ENCODE peak calls at places on chromosomes 3 and 15, in seven cellular contexts. F is HS-5, K is GF-D8, G is T-helper 2 cell, B is cardiac fibroblast, X is M059J, D is GM04504. R is an unnamed sample.

GRCh38 chr3:31925271-31925630 is 55.8 kb downstream of the OSBPL10 start:
- DNase-seq in F (no peak), K (no peak), G (no peak), B (no peak), X (no peak), D (no peak), R (no peak)

GRCh38 chr3:174955513-174956001 is 96.4 kb downstream of the NAALADL2 start:
- DNase-seq in F (no peak), K (no peak), G (no peak), B (peak), X (peak), D (no peak), R (peak)

GRCh38 chr15:97126556-97127233 is 796.2 kb downstream of the NR2F2 start:
- DNase-seq in F (no peak), K (no peak), G (no peak), B (peak), X (peak), D (no peak), R (peak)

GRCh38 chr3:46065294-46065705 is 38.0 kb upstream of the XCR1 start:
- DNase-seq in F (no peak), K (no peak), G (peak), B (peak), X (peak), D (no peak), R (peak)

GRCh38 chr3:101574388-101575156 is 592 bp downstream of the PCNP start:
- DNase-seq in F (peak), K (peak), G (peak), B (peak), X (peak), D (peak), R (peak)

GRCh38 chr3:8767181-8767666 is 2.2 kb downstream of the OXTR start:
- DNase-seq in F (no peak), K (no peak), G (no peak), B (no peak), X (no peak), D (no peak), R (peak)

GRCh38 chr3:195441971-195442572 is 748 bp downstream of the ACAP2 start:
- DNase-seq in F (no peak), K (peak), G (peak), B (peak), X (peak), D (peak), R (peak)

GRCh38 chr3:115436767-115437301 is 186.5 kb upstream of the GAP43 start:
- DNase-seq in F (peak), K (no peak), G (no peak), B (peak), X (peak), D (peak), R (peak)

GRCh38 chr15:57751177-57751800 is 44.8 kb downstream of the POLR2M start:
- DNase-seq in F (no peak), K (no peak), G (no peak), B (peak), X (peak), D (peak), R (peak)

GRCh38 chr3:6249679-6250078 is 611.2 kb upstream of the GRM7 start:
- DNase-seq in F (no peak), K (no peak), G (no peak), B (no peak), X (no peak), D (no peak), R (no peak)

GRCh38 chr3:99907959-99908544 is 90.4 kb downstream of the CMSS1 start:
- DNase-seq in F (no peak), K (no peak), G (no peak), B (no peak), X (no peak), D (no peak), R (no peak)

GRCh38 chr3:196336319-196337145 is 1.7 kb downstream of the TM4SF19 start:
- DNase-seq in F (no peak), K (no peak), G (no peak), B (peak), X (peak), D (no peak), R (no peak)

GRCh38 chr3:152656207-152657001 is 178.5 kb upstream of the P2RY1 start:
- DNase-seq in F (no peak), K (no peak), G (no peak), B (no peak), X (peak), D (no peak), R (no peak)

GRCh38 chr15:73677146-73677607 is 7.0 kb upstream of the CD276 start:
- DNase-seq in F (no peak), K (no peak), G (peak), B (peak), X (peak), D (no peak), R (peak)

GRCh38 chr15:62324382-62324781 is 159.3 kb upstream of the C2CD4B start:
- DNase-seq in F (no peak), K (no peak), G (no peak), B (no peak), X (no peak), D (no peak), R (no peak)

GRCh38 chr3:50170689-50171088 is 15.6 kb downstream of the SEMA3F start:
- DNase-seq in F (peak), K (no peak), G (no peak), B (peak), X (peak), D (no peak), R (peak)

GRCh38 chr15:27956285-27956684 is 142.8 kb downstream of the OCA2 start:
- DNase-seq in F (no peak), K (no peak), G (no peak), B (no peak), X (no peak), D (no peak), R (no peak)

GRCh38 chr15:80989110-80989517 is 505 bp downstream of the MESD start:
- DNase-seq in F (no peak), K (peak), G (no peak), B (no peak), X (no peak), D (no peak), R (no peak)

GRCh38 chr3:56911363-56911762 is 109.6 kb upstream of the ARHGEF3 start:
- DNase-seq in F (no peak), K (no peak), G (no peak), B (no peak), X (no peak), D (no peak), R (no peak)

GRCh38 chr3:48685603-48686511 is at the start of gene NCKIPSD:
- DNase-seq in F (no peak), K (peak), G (peak), B (peak), X (peak), D (peak), R (peak)

GRCh38 chr3:101466465-101467309 is 46.3 kb downstream of the SENP7 start:
- DNase-seq in F (no peak), K (no peak), G (no peak), B (no peak), X (no peak), D (no peak), R (no peak)

GRCh38 chr15:90165659-90166489 is 35.3 kb upstream of the SEMA4B start:
- DNase-seq in F (peak), K (no peak), G (peak), B (peak), X (peak), D (peak), R (peak)

GRCh38 chr3:137768361-137769320 is 4.5 kb downstream of the SOX14 start:
- DNase-seq in F (no peak), K (no peak), G (no peak), B (no peak), X (no peak), D (no peak), R (no peak)

GRCh38 chr15:25875551-25875950 is 12.4 kb upstream of the ATP10A start:
- DNase-seq in F (no peak), K (no peak), G (no peak), B (no peak), X (no peak), D (no peak), R (no peak)

GRCh38 chr3:155556531-155556930 is 188.3 kb downstream of the PLCH1 start:
- DNase-seq in F (no peak), K (no peak), G (no peak), B (no peak), X (no peak), D (no peak), R (no peak)

GRCh38 chr15:40875996-40876740 is 2.1 kb upstream of the RHOV start:
- DNase-seq in F (no peak), K (no peak), G (no peak), B (no peak), X (peak), D (no peak), R (peak)

GRCh38 chr3:108076564-108076963 is 14.3 kb downstream of the CD47 start:
- DNase-seq in F (peak), K (no peak), G (no peak), B (no peak), X (no peak), D (no peak), R (no peak)

GRCh38 chr15:42194502-42194901 is 13.6 kb downstream of the VPS39 start:
- DNase-seq in F (no peak), K (no peak), G (no peak), B (peak), X (peak), D (no peak), R (peak)

GRCh38 chr3:51279448-51279847 is 105.6 kb upstream of the MANF start:
- DNase-seq in F (no peak), K (no peak), G (no peak), B (no peak), X (no peak), D (no peak), R (no peak)

GRCh38 chr15:75884041-75884440 is 19.6 kb upstream of the FBXO22 start:
- DNase-seq in F (peak), K (no peak), G (no peak), B (peak), X (no peak), D (no peak), R (peak)

R was measured in ELR.